ENCODE peak calls at places on chromosomes 7 and 10, in five cellular contexts. D is SHP77, R is GM23338, P is colonic mucosa, W is NCI-H1092. B is an unnamed sample.

GRCh38 chr7:4159761-4160554 is 522.1 kb upstream of the FOXK1 start:
- DNase-seq in R (no peak), D (no peak), P (no peak), W (no peak), B (no peak)

GRCh38 chr10:67884313-67884841 is at the start of gene SIRT1:
- DNase-seq in P (peak), R (peak), W (peak), D (peak), B (peak)

GRCh38 chr7:95899919-95900513 is 127.7 kb downstream of the DYNC1I1 start:
- DNase-seq in D (no peak), P (no peak), R (peak), W (no peak), B (no peak)

GRCh38 chr10:58064714-58065528 is 202.8 kb downstream of the IPMK start:
- DNase-seq in W (peak), D (peak), P (peak), R (peak), B (peak)

GRCh38 chr7:145050415-145050814 is 214.6 kb upstream of the TPK1 start:
- DNase-seq in D (no peak), P (no peak), R (no peak), W (peak), B (no peak)

GRCh38 chr10:46240684-46241565 is 45.9 kb upstream of the ANTXRL start:
- DNase-seq in D (no peak), P (peak), W (no peak), R (no peak), B (no peak)

GRCh38 chr7:158018971-158019645 is 568.5 kb downstream of the PTPRN2 start:
- DNase-seq in P (no peak), R (no peak), D (no peak), W (no peak), B (no peak)

GRCh38 chr10:52004342-52004949 is 305.1 kb upstream of the CSTF2T start:
- DNase-seq in R (peak), W (no peak), P (no peak), D (peak), B (peak)

GRCh38 chr7:142439739-142440138 is 181.9 kb upstream of the PRSS58 start:
- DNase-seq in R (no peak), D (no peak), P (no peak), W (no peak), B (no peak)

GRCh38 chr7:149776848-149777407 is 3.5 kb upstream of the ZNF467 start:
- DNase-seq in P (no peak), D (no peak), R (no peak), W (peak), B (no peak)

GRCh38 chr10:5606321-5606720 is 60.1 kb downstream of the ASB13 start:
- DNase-seq in R (no peak), P (no peak), W (no peak), D (no peak), B (no peak)

GRCh38 chr10:43689955-43690771 is 41.5 kb upstream of the ZNF32 start:
- DNase-seq in P (peak), D (no peak), W (peak), R (peak), B (peak)

GRCh38 chr7:138935438-138936079 is 45.6 kb downstream of the KIAA1549 start:
- DNase-seq in D (peak), W (no peak), R (no peak), P (no peak), B (peak)

GRCh38 chr7:36131026-36131425 is 22.0 kb upstream of the EEPD1 start:
- DNase-seq in D (no peak), W (no peak), R (no peak), P (no peak), B (no peak)

GRCh38 chr10:58399410-58399809 is 14.2 kb downstream of the TFAM start:
- DNase-seq in R (no peak), P (no peak), W (no peak), D (no peak), B (no peak)

GRCh38 chr10:103758294-103758681 is 97.1 kb downstream of the SH3PXD2A start:
- DNase-seq in P (no peak), W (no peak), D (peak), R (no peak), B (no peak)

GRCh38 chr10:98295907-98296306 is 27.9 kb upstream of the LOXL4 start:
- DNase-seq in W (no peak), D (no peak), R (peak), P (no peak), B (peak)

GRCh38 chr7:14218338-14218737 is 228.9 kb upstream of the ETV1 start:
- DNase-seq in R (no peak), P (no peak), W (no peak), D (no peak), B (no peak)

GRCh38 chr7:78112488-78112887 is 313.9 kb downstream of the PHTF2 start:
- DNase-seq in W (no peak), P (no peak), R (no peak), D (no peak), B (no peak)

GRCh38 chr7:13984831-13985685 is 4.4 kb downstream of the ETV1 start:
- DNase-seq in W (no peak), P (no peak), D (no peak), R (peak), B (no peak)

GRCh38 chr10:85635650-85636049 is 730.9 kb downstream of the GRID1 start:
- DNase-seq in D (no peak), P (no peak), W (no peak), R (no peak), B (peak)

GRCh38 chr7:40542982-40543741 is 408.4 kb downstream of the SUGCT start:
- DNase-seq in D (no peak), R (no peak), P (no peak), W (no peak), B (no peak)

GRCh38 chr7:157228864-157229422 is 90.2 kb downstream of the UBE3C start:
- DNase-seq in R (peak), D (no peak), P (no peak), W (peak), B (peak)

GRCh38 chr7:70883750-70884445 is 248.0 kb upstream of the GALNT17 start:
- DNase-seq in D (no peak), W (no peak), P (no peak), R (no peak), B (no peak)

GRCh38 chr7:30472771-30473392 is 5.7 kb downstream of the NOD1 start:
- DNase-seq in D (no peak), W (no peak), P (no peak), R (no peak), B (no peak)

GRCh38 chr10:71241899-71242620 is 29.7 kb downstream of the UNC5B start:
- DNase-seq in W (no peak), R (no peak), P (no peak), D (no peak), B (no peak)

GRCh38 chr10:126839094-126839761 is 66.0 kb upstream of the DOCK1 start:
- DNase-seq in R (peak), W (peak), P (peak), D (no peak), B (peak)

GRCh38 chr7:155002411-155003214 is at the start of gene PAXIP1:
- DNase-seq in W (peak), P (no peak), R (peak), D (peak), B (peak)

GRCh38 chr7:33903770-33904679 is 1.3 kb upstream of the BMPER start:
- DNase-seq in P (peak), W (peak), R (peak), D (peak), B (peak)

GRCh38 chr10:89373916-89374711 is 3.7 kb upstream of the IFIT1B start:
- DNase-seq in P (peak), W (peak), D (no peak), R (no peak), B (no peak)

GRCh38 chr10:102395677-102396197 is at the start of gene NFKB2:
- DNase-seq in R (no peak), W (no peak), D (no peak), P (no peak), B (no peak)

GRCh38 chr10:81018898-81019890 is 481.5 kb downstream of the SH2D4B start:
- DNase-seq in D (no peak), R (peak), W (peak), P (no peak), B (peak)

GRCh38 chr7:116089293-116089692 is 58.7 kb upstream of the TFEC start:
- DNase-seq in D (no peak), P (no peak), W (no peak), R (no peak), B (no peak)

GRCh38 chr10:29084908-29085307 is 204.0 kb upstream of the LYZL1 start:
- DNase-seq in R (no peak), P (no peak), W (no peak), D (no peak), B (no peak)

GRCh38 chr10:101850747-101851146 is 7.1 kb upstream of the KCNIP2 start:
- DNase-seq in P (no peak), D (no peak), W (no peak), R (no peak), B (no peak)

GRCh38 chr7:157016352-157017041 is 6.0 kb upstream of the MNX1 start:
- DNase-seq in P (peak), R (peak), W (no peak), D (no peak), B (no peak)

GRCh38 chr7:22640269-22640668 is 86.7 kb upstream of the IL6 start:
- DNase-seq in R (no peak), P (no peak), D (no peak), W (no peak), B (no peak)

GRCh38 chr10:77892021-77892739 is 34.4 kb downstream of the DLG5 start:
- DNase-seq in P (no peak), R (no peak), W (no peak), D (no peak), B (no peak)

GRCh38 chr10:24440817-24441790 is 232.2 kb downstream of the KIAA1217 start:
- DNase-seq in W (no peak), D (no peak), P (no peak), R (peak), B (no peak)